ENCODE peak calls at places on chromosomes 12 and 14, in nine cellular contexts. O is activated T-helper 1 cell treated with Interleukin-2 at 50 U/mL for 16 hours; W is C1 segment of cervical spinal cord; P is epithelial cell of esophagus; B is ELF-1; K is stimulated activated CD4-positive, alpha-beta T cell treated with anti-CD3 and anti-CD28 coated beads, Interleukin-2, amount 100 ng/mL, for 48 hours; N is NCI-H1694; L is A172; C is prostate gland. G is an unnamed sample.

GRCh38 chr14:104135121-104135903 is 3.1 kb upstream of the KIF26A start:
- DNase-seq in O (no peak), W (no peak), P (no peak), B (no peak), K (no peak), N (no peak), L (no peak), C (no peak), G (no peak)

GRCh38 chr12:989751-990278 is 1.2 kb upstream of the ERC1 start:
- DNase-seq in O (no peak), W (no peak), P (peak), B (peak), K (no peak), N (peak), L (peak), C (peak), G (peak)

GRCh38 chr14:50476134-50476533 is 56.2 kb downstream of the MAP4K5 start:
- DNase-seq in O (no peak), W (no peak), P (no peak), B (no peak), K (no peak), N (no peak), L (no peak), C (no peak), G (no peak)

GRCh38 chr14:101458536-101459391 is 102.5 kb upstream of the DIO3 start:
- DNase-seq in O (no peak), W (no peak), P (no peak), B (peak), K (no peak), N (no peak), L (no peak), C (no peak), G (no peak)

GRCh38 chr14:103705158-103705523 is 10.1 kb downstream of the XRCC3 start:
- DNase-seq in O (no peak), W (no peak), P (peak), B (no peak), K (no peak), N (no peak), L (no peak), C (peak), G (no peak)

GRCh38 chr12:24760162-24760561 is 188.7 kb downstream of the BCAT1 start:
- DNase-seq in O (no peak), W (no peak), P (no peak), B (no peak), K (no peak), N (no peak), L (no peak), C (no peak), G (peak)

GRCh38 chr12:19181666-19182426 is 52.3 kb downstream of the PLEKHA5 start:
- DNase-seq in O (no peak), W (no peak), P (no peak), B (no peak), K (no peak), N (no peak), L (no peak), C (no peak), G (no peak)

GRCh38 chr12:116689586-116689985 is 48.3 kb downstream of the SPRING1 start:
- DNase-seq in O (no peak), W (no peak), P (no peak), B (no peak), K (no peak), N (no peak), L (no peak), C (no peak), G (no peak)

GRCh38 chr14:97709552-97709951 is 912.4 kb downstream of the VRK1 start:
- DNase-seq in O (peak), W (no peak), P (no peak), B (no peak), K (no peak), N (no peak), L (no peak), C (no peak), G (no peak)

GRCh38 chr14:101552786-101553231 is 8.5 kb upstream of the DIO3 start:
- DNase-seq in O (no peak), W (no peak), P (no peak), B (no peak), K (no peak), N (no peak), L (peak), C (no peak), G (no peak)

GRCh38 chr12:27711312-27711682 is 665 bp downstream of the MRPS35 start:
- DNase-seq in O (no peak), W (no peak), P (peak), B (no peak), K (no peak), N (no peak), L (peak), C (no peak), G (no peak)

GRCh38 chr14:104681689-104682074 is 7.7 kb upstream of the INF2 start:
- DNase-seq in O (no peak), W (no peak), P (peak), B (peak), K (no peak), N (peak), L (peak), C (peak), G (peak)

GRCh38 chr14:91405241-91405721 is 12.3 kb downstream of the CCDC88C start:
- DNase-seq in O (peak), W (no peak), P (no peak), B (no peak), K (peak), N (no peak), L (no peak), C (no peak), G (no peak)

GRCh38 chr14:22821193-22822016 is 6.2 kb upstream of the SLC7A7 start:
- DNase-seq in O (no peak), W (no peak), P (no peak), B (peak), K (no peak), N (no peak), L (no peak), C (no peak), G (peak)

GRCh38 chr14:57266060-57266459 is 2.6 kb downstream of the EXOC5 start:
- DNase-seq in O (no peak), W (no peak), P (peak), B (no peak), K (no peak), N (no peak), L (no peak), C (no peak), G (no peak)

GRCh38 chr12:49455506-49455905 is 83.3 kb upstream of the KCNH3 start:
- DNase-seq in O (no peak), W (no peak), P (no peak), B (no peak), K (no peak), N (no peak), L (no peak), C (no peak), G (no peak)